ENCODE peak calls at places on chromosome 17, in four cellular contexts. One of them, this sample, is unnamed. For H3K4me1, the result is how much of the 10 kb centered on the place peaks cover.

GRCh38 chr17:51734462-51734861 is 424.1 kb downstream of the CA10 start:
- DNase-seq in GM12878: no peak
- DNase-seq in HepG2: no peak
- DNase-seq in K562: no peak
- DNase-seq in this sample: peak

GRCh38 chr17:37273419-37274051 is 102.2 kb upstream of the C17orf78 start:
- DNase-seq in GM12878: no peak
- DNase-seq in HepG2: no peak
- DNase-seq in K562: peak
- DNase-seq in this sample: peak

GRCh38 chr17:29593546-29594440 is 861 bp downstream of the ANKRD13B start:
- DNase-seq in GM12878: no peak
- DNase-seq in HepG2: no peak
- DNase-seq in K562: peak
- DNase-seq in this sample: peak

GRCh38 chr17:45995617-45996270 is 3.3 kb upstream of the STH start:
- DNase-seq in GM12878: no peak
- DNase-seq in HepG2: no peak
- DNase-seq in K562: no peak
- DNase-seq in this sample: no peak

GRCh38 chr17:43832976-43833829 is at the start of gene MPP3:
- DNase-seq in GM12878: no peak
- DNase-seq in HepG2: no peak
- DNase-seq in K562: peak
- DNase-seq in this sample: peak

GRCh38 chr17:77375108-77375507 is 234.3 kb downstream of the SEC14L1 start:
- DNase-seq in GM12878: no peak
- DNase-seq in HepG2: no peak
- DNase-seq in K562: no peak
- DNase-seq in this sample: no peak

GRCh38 chr17:67639997-67640396 is 77.7 kb upstream of the NOL11 start:
- DNase-seq in GM12878: no peak
- DNase-seq in HepG2: no peak
- DNase-seq in K562: no peak
- DNase-seq in this sample: no peak

GRCh38 chr17:10295728-10296343 is 77.0 kb downstream of the MYH13 start:
- DNase-seq in GM12878: peak
- DNase-seq in HepG2: peak
- DNase-seq in K562: peak
- DNase-seq in this sample: peak

GRCh38 chr17:49210158-49211029 is at the start of the genes ABI3 and GNGT2:
- DNase-seq in GM12878: peak
- DNase-seq in HepG2: no peak
- DNase-seq in K562: no peak
- DNase-seq in this sample: peak

GRCh38 chr17:40500190-40500589 is 1.2 kb downstream of the TNS4 start:
- DNase-seq in GM12878: no peak
- DNase-seq in HepG2: no peak
- DNase-seq in K562: no peak
- DNase-seq in this sample: no peak

GRCh38 chr17:19760781-19761180 is 12.7 kb upstream of the ALDH3A1 start:
- DNase-seq in GM12878: no peak
- DNase-seq in HepG2: no peak
- DNase-seq in K562: no peak
- DNase-seq in this sample: no peak

GRCh38 chr17:19766016-19766415 is 17.9 kb upstream of the ALDH3A1 start:
- DNase-seq in GM12878: no peak
- DNase-seq in HepG2: no peak
- DNase-seq in K562: no peak
- DNase-seq in this sample: no peak

GRCh38 chr17:19759934-19760530 is 11.9 kb upstream of the ALDH3A1 start:
- DNase-seq in GM12878: no peak
- DNase-seq in HepG2: no peak
- DNase-seq in K562: no peak
- DNase-seq in this sample: no peak

GRCh38 chr17:19763416-19763815 is 15.3 kb upstream of the ALDH3A1 start:
- DNase-seq in GM12878: no peak
- DNase-seq in HepG2: no peak
- DNase-seq in K562: no peak
- DNase-seq in this sample: no peak

DNA sequence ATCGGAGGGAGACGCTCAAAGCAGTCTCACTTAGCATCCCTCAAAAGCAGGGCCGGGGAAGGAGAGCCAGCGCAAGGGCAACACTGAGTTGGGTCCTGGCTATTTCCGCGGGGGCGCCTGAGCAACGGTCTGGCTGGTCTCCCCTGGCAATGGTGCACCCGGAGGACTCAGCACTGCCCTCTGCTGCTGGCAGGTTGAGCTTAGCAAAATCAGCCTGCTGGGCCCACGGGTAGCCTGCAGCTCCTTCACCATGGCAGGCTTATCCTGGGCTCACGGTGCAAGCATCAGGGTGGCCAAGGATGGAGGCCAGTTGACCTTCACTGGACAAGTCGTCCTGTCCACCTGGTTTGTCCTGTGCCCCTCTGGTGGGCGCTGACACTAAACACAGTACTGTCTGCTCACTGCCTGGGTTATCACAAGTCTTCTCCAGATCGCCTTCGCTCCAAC is 14.4 kb upstream of the ALDH3A1 start:
- DNase-seq in GM12878: no peak
- DNase-seq in HepG2: peak
- DNase-seq in K562: no peak
- DNase-seq in this sample: peak
- TF ChIP-seq CREB1 in GM12878: no peak
- TF ChIP-seq CREB1 in HepG2: no peak
- TF ChIP-seq CREB1 in K562: no peak
- TF ChIP-seq CREB1 in this sample: no peak

DNA sequence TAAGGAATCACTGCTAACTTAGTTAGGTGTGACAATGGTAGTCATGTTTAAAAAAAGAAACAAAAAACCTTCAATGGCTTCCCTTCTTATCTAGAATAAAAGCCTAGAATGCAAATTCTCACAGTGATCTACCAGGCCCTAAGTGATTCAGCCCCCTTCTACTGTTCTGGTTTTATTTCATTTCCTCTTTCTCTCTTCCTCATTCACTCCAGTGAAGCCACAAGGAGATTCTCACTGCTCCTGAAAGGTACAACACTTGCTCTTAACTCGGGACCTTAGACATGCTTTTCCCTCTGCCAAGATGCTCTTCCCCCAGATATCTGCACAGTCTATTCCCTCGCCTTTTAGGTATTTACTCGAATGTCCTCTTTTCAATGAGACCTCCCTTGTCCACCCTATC is 3.7 kb downstream of the PIGS start:
- DNase-seq in GM12878: peak
- DNase-seq in HepG2: no peak
- DNase-seq in K562: no peak
- DNase-seq in this sample: no peak
- H3K4me1 ChIP-seq in GM12878: under half
- H3K4me1 ChIP-seq in HepG2: under half
- H3K4me1 ChIP-seq in K562: under half
- H3K4me1 ChIP-seq in this sample: under half

GRCh38 chr17:79931517-79932309 is 92.5 kb upstream of the CBX4 start:
- DNase-seq in GM12878: no peak
- DNase-seq in HepG2: peak
- DNase-seq in K562: no peak
- DNase-seq in this sample: no peak

GRCh38 chr17:79930786-79931516 is 91.7 kb upstream of the CBX4 start:
- DNase-seq in GM12878: no peak
- DNase-seq in HepG2: no peak
- DNase-seq in K562: no peak
- DNase-seq in this sample: peak

GRCh38 chr17:79928502-79929256 is 89.4 kb upstream of the CBX4 start:
- DNase-seq in GM12878: no peak
- DNase-seq in HepG2: no peak
- DNase-seq in K562: no peak
- DNase-seq in this sample: no peak

GRCh38 chr17:79929257-79930076 is 90.2 kb upstream of the CBX4 start:
- DNase-seq in GM12878: no peak
- DNase-seq in HepG2: no peak
- DNase-seq in K562: no peak
- DNase-seq in this sample: peak

DNA sequence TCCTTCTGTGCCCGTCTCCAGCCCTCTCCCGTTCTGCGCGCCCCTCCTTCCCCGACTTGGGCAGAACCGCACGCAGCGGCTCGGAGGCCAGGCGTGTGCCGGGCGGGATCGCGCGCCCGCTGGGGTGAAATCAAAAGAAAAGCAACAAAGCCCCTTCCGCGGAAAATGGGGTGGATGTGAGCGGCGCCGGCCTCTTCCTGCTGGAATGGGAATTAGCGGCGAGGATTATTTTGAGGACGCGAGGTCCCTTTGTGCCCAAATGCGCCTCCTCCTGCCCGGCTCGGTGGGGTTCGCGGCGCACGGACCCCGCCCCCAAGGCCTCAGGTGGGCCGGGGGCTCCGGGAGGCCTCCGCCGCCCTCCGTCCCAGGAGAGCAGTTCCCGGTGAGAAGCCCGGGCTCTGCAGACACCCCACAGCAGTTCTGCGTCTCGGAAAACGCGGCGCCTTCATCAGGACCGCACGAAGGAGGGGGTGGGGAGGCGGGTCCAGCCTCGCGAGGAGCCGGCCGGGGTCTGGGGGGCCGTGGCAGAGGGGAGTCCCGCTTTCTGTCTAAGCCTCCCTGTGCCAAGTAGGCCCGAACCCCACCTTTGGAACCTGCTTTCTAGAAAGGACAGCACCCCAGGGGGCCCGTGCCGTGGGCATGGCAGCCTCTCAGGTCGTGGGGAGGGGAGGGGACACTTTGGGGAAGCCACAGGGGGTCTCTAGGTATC is 91.0 kb upstream of the CBX4 start:
- DNase-seq in GM12878: no peak
- DNase-seq in HepG2: no peak
- DNase-seq in K562: no peak
- DNase-seq in this sample: peak
- TF ChIP-seq JUNB in GM12878: no peak
- TF ChIP-seq JUNB in HepG2: no peak
- TF ChIP-seq JUNB in K562: no peak
- TF ChIP-seq JUNB in this sample: no peak

DNA sequence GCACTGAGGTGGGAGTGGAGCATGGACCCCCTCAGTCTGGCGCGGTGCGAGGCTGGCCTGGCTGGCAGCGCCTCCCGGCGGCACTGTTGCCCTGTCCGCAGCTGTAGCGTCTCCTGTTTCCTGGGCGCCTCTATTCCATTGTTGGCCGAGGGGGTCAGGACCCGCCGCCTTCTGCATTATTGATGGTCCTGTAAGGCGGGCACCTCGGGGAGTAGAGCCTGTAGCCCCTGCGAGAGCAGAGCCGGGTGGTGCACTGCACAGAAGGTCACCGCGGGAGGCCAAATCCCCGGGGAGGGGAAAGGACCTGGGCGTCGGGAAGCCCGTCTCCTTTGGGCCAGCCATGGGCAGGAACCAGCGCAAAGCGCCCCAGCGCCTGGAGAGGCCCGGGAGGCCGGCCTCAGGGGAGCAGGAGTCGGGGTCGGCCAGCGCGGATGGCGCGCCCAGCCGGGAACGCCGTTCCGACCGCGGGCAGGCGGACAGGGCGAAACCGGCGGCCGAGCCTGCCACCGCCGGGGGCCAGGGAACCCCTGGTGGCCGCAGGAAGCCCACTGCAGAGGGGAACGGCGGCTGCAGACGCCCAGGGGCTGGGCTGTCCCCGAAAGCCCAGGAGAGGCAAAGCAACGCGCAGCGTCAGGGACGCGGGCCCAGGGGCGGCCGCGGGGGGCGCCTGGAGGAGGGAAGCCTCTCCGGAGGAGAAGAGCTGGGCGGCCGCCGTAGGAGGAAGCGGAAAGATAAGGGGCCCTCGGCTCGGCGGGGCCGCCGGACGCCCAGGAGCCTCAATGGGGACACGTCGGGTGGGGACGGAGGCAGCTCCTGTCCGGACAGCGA is at the start of gene MYO15B:
- DNase-seq in GM12878: no peak
- DNase-seq in HepG2: no peak
- DNase-seq in K562: peak
- DNase-seq in this sample: peak
- TF ChIP-seq CREB1 in GM12878: no peak
- TF ChIP-seq CREB1 in HepG2: no peak
- TF ChIP-seq CREB1 in K562: no peak
- TF ChIP-seq CREB1 in this sample: no peak

GRCh38 chr17:63431618-63431938 is 14.5 kb downstream of the CYB561 start:
- DNase-seq in GM12878: no peak
- DNase-seq in HepG2: no peak
- DNase-seq in K562: no peak
- DNase-seq in this sample: no peak

GRCh38 chr17:63431939-63432804 is 13.9 kb downstream of the CYB561 start:
- DNase-seq in GM12878: no peak
- DNase-seq in HepG2: peak
- DNase-seq in K562: peak
- DNase-seq in this sample: no peak

GRCh38 chr17:63426917-63427308 is 19.2 kb downstream of the CYB561 start:
- DNase-seq in GM12878: no peak
- DNase-seq in HepG2: no peak
- DNase-seq in K562: no peak
- DNase-seq in this sample: no peak

GRCh38 chr17:63430223-63430622 is 15.9 kb downstream of the CYB561 start:
- DNase-seq in GM12878: no peak
- DNase-seq in HepG2: no peak
- DNase-seq in K562: no peak
- DNase-seq in this sample: no peak

DNA sequence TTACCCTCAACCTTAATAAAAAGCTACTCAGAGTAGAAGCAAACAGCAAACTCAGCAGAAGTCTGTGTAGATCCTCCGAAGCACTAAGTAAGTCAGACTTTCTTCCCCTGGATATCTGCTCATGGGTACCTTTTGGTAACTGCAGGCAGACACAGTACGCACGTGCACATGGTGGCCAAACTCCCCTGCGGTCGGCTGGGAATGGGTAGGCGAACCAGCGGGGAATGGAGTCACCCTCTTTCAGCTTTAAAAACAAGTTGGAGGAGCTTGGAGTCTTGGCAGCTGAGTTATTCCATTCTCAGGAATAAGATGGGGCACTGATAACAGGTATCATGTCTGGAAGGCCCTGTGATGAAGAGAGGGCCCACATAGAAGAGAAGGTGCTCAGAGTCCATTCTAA is 16.3 kb downstream of the CYB561 start:
- DNase-seq in GM12878: no peak
- DNase-seq in HepG2: no peak
- DNase-seq in K562: no peak
- DNase-seq in this sample: no peak
- H3K4me1 ChIP-seq in GM12878: under half
- H3K4me1 ChIP-seq in HepG2: half or more
- H3K4me1 ChIP-seq in K562: under half
- H3K4me1 ChIP-seq in this sample: under half

GRCh38 chr17:6528557-6528956 is 27.8 kb downstream of the PITPNM3 start:
- DNase-seq in GM12878: no peak
- DNase-seq in HepG2: no peak
- DNase-seq in K562: no peak
- DNase-seq in this sample: no peak
- TF ChIP-seq JUNB in GM12878: no peak
- TF ChIP-seq JUNB in HepG2: no peak
- TF ChIP-seq JUNB in K562: no peak
- TF ChIP-seq JUNB in this sample: no peak

GRCh38 chr17:80385046-80385445 is 29.9 kb upstream of the ENDOV start:
- DNase-seq in GM12878: no peak
- DNase-seq in HepG2: no peak
- DNase-seq in K562: no peak
- DNase-seq in this sample: no peak
- TF ChIP-seq CREB1 in GM12878: no peak
- TF ChIP-seq CREB1 in HepG2: no peak
- TF ChIP-seq CREB1 in K562: no peak
- TF ChIP-seq CREB1 in this sample: no peak